ENCODE peak calls at places on chromosome X, in six cellular contexts. R is ovary, Y is IMR-90, E is tibial nerve, Z is HCT116, O is adrenal gland. A is an unnamed sample.

GRCh38 chrX:13692771-13693231 is 3.9 kb downstream of the RAB9A start:
- DNase-seq in R (no peak), Y (no peak), E (no peak), Z (peak; percentile 31), O (no peak), A (no peak)

GRCh38 chrX:138872537-138872936 is 161.0 kb upstream of the FGF13 start:
- DNase-seq in R (no peak), Y (no peak), E (no peak), Z (no peak), O (no peak), A (no peak)

GRCh38 chrX:369563-370101 is 17.1 kb downstream of the PPP2R3B start:
- DNase-seq in R (no peak), Y (no peak), E (no peak), Z (no peak), O (no peak), A (no peak)

GRCh38 chrX:32155044-32155638 is 1056.2 kb downstream of the DMD start:
- DNase-seq in R (no peak), Y (no peak), E (no peak), Z (no peak), O (no peak), A (no peak)

GRCh38 chrX:112704226-112704625 is 24.5 kb upstream of the LHFPL1 start:
- DNase-seq in R (no peak), Y (no peak), E (no peak), Z (no peak), O (no peak), A (no peak)

GRCh38 chrX:107290019-107290418 is 83.6 kb downstream of the DNAAF6 start:
- DNase-seq in R (no peak), Y (no peak), E (no peak), Z (no peak), O (no peak), A (no peak)

GRCh38 chrX:23465985-23466384 is 131.3 kb downstream of the PTCHD1 start:
- DNase-seq in R (no peak), Y (no peak), E (no peak), Z (no peak), O (no peak), A (no peak)

GRCh38 chrX:41238543-41238942 is 95.4 kb upstream of the DDX3X start:
- DNase-seq in R (no peak), Y (peak; percentile 76), E (no peak), Z (no peak), O (no peak), A (no peak)

GRCh38 chrX:142089193-142089592 is 115.9 kb downstream of the MAGEC2 start:
- DNase-seq in R (no peak), Y (peak; percentile 1), E (no peak), Z (no peak), O (no peak), A (no peak)

GRCh38 chrX:5458300-5458699 is 770.4 kb downstream of the NLGN4X start:
- DNase-seq in R (no peak), Y (no peak), E (no peak), Z (no peak), O (no peak), A (no peak)

GRCh38 chrX:47595701-47596655 is 13.7 kb downstream of the TIMP1 start:
- DNase-seq in R (no peak), Y (peak; percentile 89), E (no peak), Z (no peak), O (peak; percentile 19), A (no peak)

GRCh38 chrX:19670854-19671620 is 155.7 kb upstream of the MAP3K15 start:
- DNase-seq in R (peak; percentile 39), Y (peak; percentile 79), E (peak; percentile 29), Z (peak; percentile 79), O (no peak), A (no peak)
- TF ChIP-seq POLR2A in R (no peak), Y (peak; percentile 46), E (no peak), Z (no peak), O (no peak), A (no peak)

DNA sequence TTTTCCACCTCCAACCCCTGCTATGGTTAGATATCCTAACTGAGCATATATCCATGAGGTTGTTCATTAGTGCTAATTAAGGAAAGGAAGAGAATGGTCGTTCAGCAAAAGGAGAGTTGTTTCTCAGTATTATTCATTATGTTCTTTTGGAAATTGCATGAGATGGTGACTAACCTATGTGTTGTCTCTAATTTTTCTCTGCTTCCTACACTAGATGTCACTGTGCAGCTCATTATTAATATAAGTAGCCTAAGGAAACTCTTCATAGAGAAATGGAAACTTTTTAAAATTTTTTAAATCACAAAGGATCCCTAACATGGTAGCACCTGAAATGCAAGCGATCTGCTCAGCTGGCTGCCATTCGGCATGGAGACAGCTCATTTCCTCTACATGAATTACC is 67.7 kb upstream of the FAM9A start:
- DNase-seq in R (no peak), Y (peak; percentile 46), E (no peak), Z (no peak), O (no peak), A (no peak)
- TF ChIP-seq CTCF in R (no peak), Y (peak; percentile 48), E (no peak), Z (no peak), O (peak; percentile 28), A (no peak)

GRCh38 chrX:140508958-140509357 is 4.1 kb upstream of the SOX3 start:
- DNase-seq in R (no peak), Y (no peak), E (no peak), Z (no peak), O (no peak), A (no peak)
- H3K27me3 ChIP-seq in R (no peaks in the 10 kb centered on the region), Y (peaks cover 63% of the 10 kb centered on the region), E (no peaks in the 10 kb centered on the region), Z (no peaks in the 10 kb centered on the region), O (peaks cover 96% of the 10 kb centered on the region), A (peaks cover 13% of the 10 kb centered on the region)

GRCh38 chrX:101410461-101410860 is 2.4 kb downstream of the HNRNPH2 start:
- DNase-seq in R (no peak), Y (no peak), E (no peak), Z (no peak), O (no peak), A (no peak)
- TF ChIP-seq POLR2A in R (no peak), Y (no peak), E (no peak), Z (no peak), O (no peak), A (no peak)

DNA sequence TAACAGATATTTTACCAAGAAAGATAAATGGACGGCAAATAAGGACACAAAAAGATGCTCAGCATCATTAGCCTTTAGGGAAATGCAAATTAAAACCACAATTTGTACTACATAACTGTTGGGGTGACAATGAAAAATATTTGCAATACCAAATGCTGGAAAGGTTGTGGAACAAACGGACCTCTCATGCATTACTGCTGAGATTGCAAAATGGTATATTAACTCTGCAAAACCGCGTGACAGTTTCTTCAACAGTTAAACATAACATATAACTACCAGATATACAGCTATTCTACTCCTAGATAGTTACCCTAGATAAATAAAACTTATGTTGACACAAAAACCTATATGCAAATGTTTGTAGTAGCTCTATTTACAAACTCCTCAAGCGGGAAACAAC is 6.3 kb upstream of the OTC start:
- DNase-seq in R (no peak), Y (no peak), E (no peak), Z (no peak), O (no peak), A (no peak)
- TF ChIP-seq CTCF in R (no peak), Y (no peak), E (no peak), Z (no peak), O (no peak), A (no peak)

GRCh38 chrX:16076834-16077233 is 46.5 kb upstream of the GRPR start:
- DNase-seq in R (no peak), Y (no peak), E (no peak), Z (no peak), O (no peak), A (no peak)
- H3K27me3 ChIP-seq in R (no peaks in the 10 kb centered on the region), Y (no peaks in the 10 kb centered on the region), E (no peaks in the 10 kb centered on the region), Z (no peaks in the 10 kb centered on the region), O (no peaks in the 10 kb centered on the region), A (no peaks in the 10 kb centered on the region)

GRCh38 chrX:103256651-103257050 is 1.7 kb upstream of the TCEAL8 start:
- DNase-seq in R (no peak), Y (no peak), E (no peak), Z (no peak), O (no peak), A (no peak)

GRCh38 chrX:103254171-103254824 is 657 bp downstream of the TCEAL8 start:
- DNase-seq in R (peak; percentile 62), Y (peak; percentile 23), E (peak; percentile 22), Z (peak; percentile 48), O (peak; percentile 39), A (peak; percentile 69)

GRCh38 chrX:103253608-103254007 is 1.3 kb downstream of the TCEAL8 start:
- DNase-seq in R (no peak), Y (no peak), E (no peak), Z (no peak), O (no peak), A (no peak)

GRCh38 chrX:103258275-103258674 is 3.3 kb upstream of the TCEAL8 start:
- DNase-seq in R (no peak), Y (no peak), E (no peak), Z (no peak), O (no peak), A (no peak)

GRCh38 chrX:103254921-103255455 is at the start of gene TCEAL8:
- DNase-seq in R (peak; percentile 82), Y (peak; percentile 74), E (peak; percentile 77), Z (peak; percentile 63), O (peak; percentile 79), A (peak; percentile 75)
- TF ChIP-seq POLR2A in R (peak; percentile 63), Y (no peak), E (peak; percentile 68), Z (no peak), O (no peak), A (peak; percentile 27)

A was measured in body of pancreas.